ENCODE peak calls at places on chromosome 14, in four cellular contexts. H, K, T and J are unnamed samples.

GRCh38 chr14:69937367-69937777 is 58.2 kb downstream of the SMOC1 start:
- DNase-seq in K (no peak), H (no peak), T (no peak), J (no peak)

GRCh38 chr14:30227871-30228270 is 300.2 kb upstream of the PRKD1 start:
- DNase-seq in T (no peak), K (no peak), H (no peak), J (peak)

GRCh38 chr14:25756880-25757279 is 706.9 kb upstream of the STXBP6 start:
- DNase-seq in T (no peak), H (no peak), K (no peak), J (no peak)

GRCh38 chr14:59314019-59314608 is 125.6 kb downstream of the DAAM1 start:
- DNase-seq in H (no peak), K (no peak), T (no peak), J (no peak)

GRCh38 chr14:68405959-68406358 is 386.9 kb downstream of the ZFP36L1 start:
- DNase-seq in T (no peak), H (no peak), K (no peak), J (no peak)

GRCh38 chr14:23143911-23144310 is 24.9 kb upstream of the CEBPE start:
- DNase-seq in H (no peak), T (no peak), K (no peak), J (no peak)

GRCh38 chr14:92624764-92625163 is 111.2 kb downstream of the RIN3 start:
- DNase-seq in T (no peak), H (no peak), K (no peak), J (no peak)

GRCh38 chr14:21385170-21385904 is 1.5 kb upstream of the SUPT16H start:
- DNase-seq in H (peak), K (no peak), T (no peak), J (no peak)

GRCh38 chr14:90505531-90505930 is 108.7 kb downstream of the CALM1 start:
- DNase-seq in K (no peak), T (no peak), H (no peak), J (no peak)

GRCh38 chr14:23022849-23023499 is 11.7 kb downstream of the PSMB5 start:
- DNase-seq in H (no peak), T (no peak), K (no peak), J (no peak)

GRCh38 chr14:85516239-85517112 is 13.5 kb upstream of the FLRT2 start:
- DNase-seq in H (no peak), T (peak), K (no peak), J (peak)

GRCh38 chr14:44448816-44449411 is 58.2 kb downstream of the FSCB start:
- DNase-seq in T (no peak), K (no peak), H (no peak), J (no peak)

GRCh38 chr14:23984891-23985607 is 3.7 kb upstream of the DHRS4L2 start:
- DNase-seq in T (peak), H (no peak), K (no peak), J (peak)

GRCh38 chr14:34043627-34044372 is 92.9 kb upstream of the EGLN3 start:
- DNase-seq in H (peak), T (no peak), K (peak), J (no peak)

GRCh38 chr14:21185506-21185905 is 29.6 kb upstream of the OR5AU1 start:
- DNase-seq in H (no peak), T (no peak), K (no peak), J (no peak)

GRCh38 chr14:99791476-99792283 is 1.5 kb upstream of the EML1 start:
- DNase-seq in T (no peak), K (no peak), H (no peak), J (no peak)

GRCh38 chr14:88535149-88535548 is 19.7 kb downstream of the PTPN21 start:
- DNase-seq in K (no peak), H (no peak), T (no peak), J (no peak)

GRCh38 chr14:25011095-25011494 is 38.9 kb downstream of the STXBP6 start:
- DNase-seq in T (no peak), H (no peak), K (no peak), J (no peak)

GRCh38 chr14:74421997-74422396 is 4.0 kb downstream of the SYNDIG1L start:
- DNase-seq in K (no peak), H (no peak), T (no peak), J (no peak)

GRCh38 chr14:56351861-56352260 is 227.7 kb upstream of the TMEM260 start:
- DNase-seq in K (no peak), H (no peak), T (peak), J (no peak)

GRCh38 chr14:100887728-100888335 is 15.7 kb downstream of the RTL1 start:
- DNase-seq in K (no peak), H (no peak), T (no peak), J (no peak)

GRCh38 chr14:38391334-38391733 is 135.4 kb upstream of the CLEC14A start:
- DNase-seq in H (no peak), K (no peak), T (no peak), J (no peak)

GRCh38 chr14:91293281-91293680 is 48.8 kb upstream of the GPR68 start:
- DNase-seq in T (no peak), H (no peak), K (no peak), J (no peak)

GRCh38 chr14:94485944-94486841 is 10.2 kb upstream of the SERPINA9 start:
- DNase-seq in T (no peak), K (no peak), H (no peak), J (peak)